ENCODE peak calls at places on chromosomes 12 and 14, in five cellular contexts. A is mesendoderm, E is IMR-90, I is neuronal stem cell, M is H9. D is an unnamed sample.
A peak's percentile ranks its signal among the peaks of the same experiment; 100 is the strongest.

GRCh38 chr14:57848353-57848752 is 17.5 kb downstream of the SLC35F4 start:
- DNase-seq in I (no peak), A (no peak), M (no peak), E (no peak), D (no peak)

GRCh38 chr14:95667251-95667693 is 19.0 kb upstream of the TCL1B start:
- DNase-seq in I (no peak), E (no peak), A (no peak), M (no peak), D (no peak)

GRCh38 chr12:63387736-63388135 is 236.7 kb upstream of the AVPR1A start:
- DNase-seq in A (no peak), E (no peak), I (no peak), M (no peak), D (no peak)

GRCh38 chr12:92208613-92209121 is 63.0 kb upstream of the BTG1 start:
- DNase-seq in I (no peak), M (no peak), A (peak; percentile 19), E (peak; percentile 31), D (peak; percentile 73)

GRCh38 chr14:68638056-68638816 is 154.6 kb downstream of the ZFP36L1 start:
- DNase-seq in M (peak; percentile 10), E (peak; percentile 18), I (no peak), A (no peak), D (no peak)

GRCh38 chr12:111757361-111758119 is 9.2 kb upstream of the ALDH2 start:
- DNase-seq in A (no peak), E (peak; percentile 65), M (no peak), I (no peak), D (peak; percentile 82)

GRCh38 chr14:104878582-104878981 is 13.5 kb downstream of the CEP170B start:
- DNase-seq in A (no peak), M (no peak), E (no peak), I (no peak), D (no peak)

GRCh38 chr14:52692248-52692962 is 3.0 kb downstream of the ERO1A start:
- DNase-seq in A (no peak), M (no peak), E (peak; percentile 75), I (no peak), D (peak; percentile 84)

GRCh38 chr12:43896496-43896895 is 60.6 kb downstream of the TMEM117 start:
- DNase-seq in E (no peak), M (no peak), A (no peak), I (no peak), D (no peak)

GRCh38 chr12:8697476-8698131 is at the start of gene RIMKLB:
- DNase-seq in I (peak; percentile 85), E (peak; percentile 57), M (peak; percentile 86), A (peak; percentile 92), D (peak; percentile 81)

GRCh38 chr12:25769076-25769945 is 189.2 kb upstream of the RASSF8 start:
- DNase-seq in M (no peak), A (no peak), E (peak; percentile 93), I (no peak), D (peak; percentile 77)

GRCh38 chr14:79551591-79551990 is 659.7 kb downstream of the DIO2 start:
- DNase-seq in M (no peak), I (no peak), A (no peak), E (no peak), D (no peak)

GRCh38 chr12:65123435-65124063 is 2.4 kb upstream of the WIF1 start:
- DNase-seq in A (peak; percentile 23), E (peak; percentile 37), M (no peak), I (no peak), D (peak; percentile 15)

GRCh38 chr12:111488271-111488670 is 82.5 kb downstream of the SH2B3 start:
- DNase-seq in I (no peak), M (no peak), E (peak; percentile 49), A (no peak), D (peak; percentile 84)

GRCh38 chr14:97180304-97181200 is 383.4 kb downstream of the VRK1 start:
- DNase-seq in M (no peak), E (no peak), I (no peak), A (peak; percentile 62), D (peak; percentile 7)

GRCh38 chr12:76108356-76108755 is 23.9 kb upstream of the NAP1L1 start:
- DNase-seq in M (no peak), A (no peak), I (no peak), E (no peak), D (no peak)

GRCh38 chr14:71400821-71401447 is 493.7 kb downstream of the PCNX1 start:
- DNase-seq in I (no peak), E (peak; percentile 29), A (no peak), M (no peak), D (peak; percentile 18)

GRCh38 chr14:100735271-100735670 is 8.6 kb downstream of the DLK1 start:
- DNase-seq in E (no peak), M (peak; percentile 17), A (no peak), I (no peak), D (no peak)

GRCh38 chr12:8475508-8475907 is 19.7 kb downstream of the CLEC6A start:
- DNase-seq in M (peak; percentile 42), E (no peak), A (no peak), I (no peak), D (no peak)

GRCh38 chr12:113439606-113440030 is 17.4 kb downstream of the SDSL start:
- DNase-seq in M (peak; percentile 90), A (peak; percentile 78), I (peak; percentile 64), E (peak; percentile 31), D (peak; percentile 48)

GRCh38 chr14:31560759-31561154 is 447 bp upstream of the NUBPL start:
- DNase-seq in E (no peak), A (peak; percentile 29), M (no peak), I (no peak), D (peak; percentile 50)

GRCh38 chr14:99041141-99041819 is 230.7 kb downstream of the BCL11B start:
- DNase-seq in M (no peak), I (no peak), E (no peak), A (no peak), D (no peak)

GRCh38 chr14:36506732-36507614 is 13.1 kb downstream of the NKX2-1 start:
- DNase-seq in I (no peak), M (no peak), E (no peak), A (peak; percentile 10), D (no peak)

GRCh38 chr14:68825729-68826128 is 32.9 kb upstream of the ZFP36L1 start:
- DNase-seq in I (no peak), M (no peak), A (no peak), E (no peak), D (no peak)

GRCh38 chr12:2198088-2198501 is 145.3 kb downstream of the CACNA1C start:
- DNase-seq in M (peak; percentile 95), A (peak; percentile 94), E (peak; percentile 64), I (peak; percentile 33), D (peak; percentile 64)

GRCh38 chr14:103729496-103730448 is 14.2 kb downstream of the ZFYVE21 start:
- DNase-seq in E (no peak), A (no peak), M (no peak), I (no peak), D (no peak)

GRCh38 chr14:99079061-99079727 is 192.8 kb downstream of the BCL11B start:
- DNase-seq in A (no peak), E (no peak), M (peak; percentile 12), I (no peak), D (no peak)

GRCh38 chr12:96249196-96250118 is 55.3 kb downstream of the ELK3 start:
- DNase-seq in M (no peak), I (no peak), E (peak; percentile 69), A (no peak), D (peak; percentile 69)

GRCh38 chr14:24315807-24316596 is 4.7 kb downstream of the LTB4R start:
- DNase-seq in I (no peak), M (peak; percentile 81), E (no peak), A (peak; percentile 57), D (no peak)

GRCh38 chr12:104399750-104400612 is 56.8 kb upstream of the CHST11 start:
- DNase-seq in A (no peak), M (no peak), E (no peak), I (no peak), D (no peak)

GRCh38 chr12:104406164-104406563 is 50.6 kb upstream of the CHST11 start:
- DNase-seq in M (no peak), E (no peak), I (no peak), A (no peak), D (no peak)

GRCh38 chr12:104407922-104408321 is 48.8 kb upstream of the CHST11 start:
- DNase-seq in E (no peak), I (no peak), M (no peak), A (peak; percentile 30), D (peak; percentile 6)

DNA sequence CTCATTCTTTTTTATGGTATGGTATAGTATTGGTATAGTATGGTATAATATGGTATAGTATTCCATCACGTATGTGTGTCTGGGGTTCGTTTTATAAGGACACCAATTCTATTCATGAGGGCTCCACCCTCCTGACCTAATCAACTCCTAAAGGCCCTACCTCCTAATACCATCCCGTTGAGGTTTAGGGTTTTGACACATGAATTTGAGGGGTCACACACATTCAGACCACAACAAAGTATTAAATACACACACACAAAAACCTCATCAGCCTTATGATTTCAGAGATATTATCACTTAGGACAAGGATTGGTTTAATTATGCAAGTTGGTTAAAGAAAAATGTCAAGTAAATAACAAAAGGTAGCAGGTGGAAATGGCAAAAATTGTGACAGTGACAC is 54.1 kb upstream of the CHST11 start:
- DNase-seq in A (no peak), M (no peak), E (no peak), I (no peak), D (no peak)
- H3K9ac ChIP-seq in A (no peak overlapping the region), M (no peak overlapping the region), E (no peak overlapping the region), I (no peak overlapping the region), D (no peak overlapping the region)

DNA sequence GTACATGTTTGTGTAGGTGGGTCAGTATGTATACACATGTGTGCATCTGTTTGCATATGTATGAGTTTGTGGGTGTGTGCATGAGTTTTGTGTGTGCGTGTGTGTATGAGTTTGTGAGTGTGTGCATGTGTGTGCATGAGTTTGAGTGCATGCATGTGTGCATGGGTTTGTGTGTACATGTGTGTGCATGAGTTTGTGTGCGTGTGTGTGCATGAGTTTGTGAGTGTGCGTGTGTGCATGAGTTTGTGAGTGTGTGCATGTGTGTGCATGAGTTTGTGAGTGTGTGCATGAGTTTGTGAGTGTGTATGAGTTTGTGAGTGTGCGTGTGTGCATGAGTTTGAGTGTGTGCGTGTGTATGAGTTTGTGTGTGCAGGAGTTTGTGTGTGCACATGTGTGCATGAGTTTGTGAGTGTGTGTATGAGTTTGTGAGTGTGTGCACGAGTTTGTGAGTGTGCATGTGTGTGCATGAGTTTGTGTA is 61.5 kb downstream of the FZD10 start:
- DNase-seq in I (no peak), M (no peak), A (no peak), E (no peak), D (no peak)
- H3K23ac ChIP-seq in I (no peak overlapping the region), M (no peak overlapping the region), A (no peak overlapping the region), E (no peak overlapping the region), D (no peak overlapping the region)

GRCh38 chr12:106107566-106107965 is 31.2 kb downstream of the NUAK1 start:
- DNase-seq in M (no peak), I (no peak), E (peak; percentile 68), A (no peak), D (peak; percentile 60)
- H3K9ac ChIP-seq in M (no peak overlapping the region), I (no peak overlapping the region), E (no peak overlapping the region), A (no peak overlapping the region), D (no peak overlapping the region)

DNA sequence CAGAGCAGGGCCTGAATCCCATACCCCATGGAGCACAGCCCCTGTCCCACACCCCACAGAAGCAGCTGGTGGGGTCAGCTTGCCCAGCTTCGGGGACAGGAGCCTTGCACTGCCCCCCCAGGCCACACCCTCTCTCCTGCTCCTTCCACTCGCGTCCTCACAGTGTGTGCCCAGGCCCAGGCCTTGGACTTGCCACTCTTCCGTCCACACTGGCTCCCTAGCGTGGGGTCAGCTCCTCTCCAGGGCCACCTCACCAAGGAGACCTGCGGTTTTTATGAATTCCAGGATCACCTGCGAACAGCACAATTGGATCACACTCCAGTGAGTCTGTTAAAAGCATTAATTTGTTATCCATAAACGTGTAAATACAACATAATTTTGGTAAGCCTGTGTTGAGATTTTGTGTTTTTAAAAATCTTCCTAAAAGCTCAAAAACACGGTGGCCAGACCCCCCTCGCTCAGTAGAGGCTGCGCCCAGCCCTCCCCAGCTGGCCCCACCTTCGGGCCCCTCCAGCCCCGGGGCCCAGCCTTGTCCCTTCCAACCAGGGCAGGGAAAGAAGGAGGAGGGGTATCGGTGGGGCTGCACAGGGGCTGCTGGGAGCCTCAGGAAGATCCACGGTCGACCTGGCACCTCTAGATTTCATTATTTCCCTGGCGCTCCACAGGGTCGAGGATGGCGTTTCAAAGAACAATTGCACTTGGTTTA is 12.0 kb downstream of the GALNT9 start:
- DNase-seq in I (no peak), E (no peak), M (no peak), A (no peak), D (no peak)
- H3K23ac ChIP-seq in I (peak overlapping the region; percentile 85), E (no peak overlapping the region), M (no peak overlapping the region), A (no peak overlapping the region), D (no peak overlapping the region)

D was measured in mesenchymal stem cell.